ENCODE peak calls at places on chromosomes 11 and 22, in five cellular contexts. O, Y, X, P and J are unnamed samples. For H3K36me3, the result is how much of the 10 kb centered on the place peaks cover.

GRCh38 chr11:986270-986951 is 50.1 kb downstream of the MUC6 start:
- DNase-seq in P (no peak), Y (no peak), O (no peak), X (no peak), J (no peak)

GRCh38 chr11:79264284-79264683 is 176.5 kb downstream of the TENM4 start:
- DNase-seq in P (no peak), Y (no peak), O (no peak), X (no peak), J (no peak)

GRCh38 chr11:9840460-9841004 is 176.7 kb downstream of the SWAP70 start:
- DNase-seq in O (no peak), X (no peak), Y (peak), P (no peak), J (no peak)

GRCh38 chr11:2268911-2269600 is 1.3 kb downstream of the ASCL2 start:
- DNase-seq in O (no peak), P (no peak), Y (peak), X (no peak), J (peak)

GRCh38 chr11:61733120-61733978 is 19.1 kb upstream of the MYRF start:
- DNase-seq in X (peak), P (peak), Y (peak), O (peak), J (peak)

GRCh38 chr22:39973656-39974055 is 13.5 kb downstream of the TMA7B start:
- DNase-seq in Y (no peak), P (no peak), O (no peak), X (no peak), J (no peak)

GRCh38 chr11:111634981-111635705 is 32.9 kb downstream of the SIK2 start:
- DNase-seq in X (no peak), Y (no peak), P (no peak), O (peak), J (no peak)

GRCh38 chr11:6812391-6813005 is 13.0 kb upstream of the OR6A2 start:
- DNase-seq in P (peak), Y (peak), X (no peak), O (peak), J (no peak)

GRCh38 chr11:123196060-123196714 is 1.1 kb upstream of the CLMP start:
- DNase-seq in X (no peak), Y (no peak), P (no peak), O (no peak), J (peak)

GRCh38 chr11:21514298-21514697 is 678.6 kb upstream of the ANO5 start:
- DNase-seq in X (no peak), P (no peak), Y (no peak), O (no peak), J (peak)

GRCh38 chr11:133082851-133083488 is 449.3 kb downstream of the OPCML start:
- DNase-seq in O (peak), X (no peak), Y (peak), P (peak), J (peak)

GRCh38 chr22:43008921-43009320 is 6.0 kb downstream of the PACSIN2 start:
- DNase-seq in P (no peak), O (no peak), Y (no peak), X (no peak), J (no peak)

GRCh38 chr22:41197046-41197807 is 7.9 kb upstream of the L3MBTL2 start:
- DNase-seq in Y (peak), O (peak), P (peak), X (peak), J (peak)

GRCh38 chr11:134436781-134437180 is 24.7 kb upstream of the B3GAT1 start:
- DNase-seq in O (no peak), P (no peak), X (no peak), Y (no peak), J (no peak)

GRCh38 chr11:30919389-30920172 is 333.4 kb upstream of the MPPED2 start:
- DNase-seq in P (no peak), O (peak), Y (no peak), X (no peak), J (no peak)

GRCh38 chr11:74731301-74732094 is at the start of gene CHRDL2:
- DNase-seq in P (no peak), Y (no peak), X (no peak), O (no peak), J (peak)

GRCh38 chr22:48898524-48899377 is 928.9 kb downstream of the BRD1 start:
- DNase-seq in Y (no peak), O (no peak), X (no peak), P (no peak), J (no peak)

GRCh38 chr11:110991621-110992355 is 253.7 kb upstream of the POU2AF2 start:
- DNase-seq in Y (no peak), X (no peak), P (no peak), O (peak), J (peak)

GRCh38 chr11:35404397-35404775 is 15.0 kb downstream of the SLC1A2 start:
- DNase-seq in P (no peak), O (no peak), Y (no peak), X (no peak), J (peak)

GRCh38 chr22:48945621-48946458 is 881.8 kb downstream of the BRD1 start:
- DNase-seq in O (no peak), X (no peak), P (no peak), Y (no peak), J (no peak)

GRCh38 chr11:117535201-117535869 is 207.7 kb downstream of the CEP164 start:
- DNase-seq in X (no peak), O (no peak), Y (no peak), P (no peak), J (no peak)

GRCh38 chr11:113273720-113274119 is 40.7 kb upstream of the TTC12 start:
- DNase-seq in O (no peak), Y (no peak), X (no peak), P (no peak), J (no peak)

GRCh38 chr22:47176573-47177333 is 414.3 kb downstream of the TBC1D22A start:
- DNase-seq in Y (no peak), O (no peak), X (no peak), P (no peak), J (no peak)

GRCh38 chr11:61021661-61022212 is 50.3 kb downstream of the CD6 start:
- DNase-seq in X (no peak), Y (peak), O (no peak), P (peak), J (no peak)

GRCh38 chr11:5808500-5809121 is at the start of gene OR52N2:
- DNase-seq in Y (peak), X (no peak), O (peak), P (peak), J (peak)

GRCh38 chr11:121113611-121114010 is 12.6 kb downstream of the TECTA start:
- DNase-seq in P (no peak), Y (no peak), X (no peak), O (no peak), J (no peak)

GRCh38 chr22:24810043-24810749 is 4.2 kb downstream of the SGSM1 start:
- DNase-seq in P (no peak), O (no peak), Y (no peak), X (peak), J (peak)

GRCh38 chr11:2814751-2815150 is 70.8 kb downstream of the CDKN1C start:
- DNase-seq in X (no peak), O (no peak), Y (no peak), P (no peak), J (no peak)

GRCh38 chr11:129331217-129331616 is 44.4 kb upstream of the BARX2 start:
- DNase-seq in X (no peak), Y (no peak), O (peak), P (no peak), J (peak)

GRCh38 chr11:12598330-12599256 is 75.6 kb upstream of the TEAD1 start:
- DNase-seq in Y (peak), O (peak), X (no peak), P (no peak), J (peak)

GRCh38 chr11:94128171-94128745 is 383 bp upstream of the PANX1 start:
- DNase-seq in O (no peak), X (no peak), Y (no peak), P (no peak), J (peak)

GRCh38 chr11:65719887-65720236 is 736 bp downstream of the RNASEH2C start:
- DNase-seq in Y (peak), O (peak), X (no peak), P (peak), J (peak)

GRCh38 chr11:126647735-126648134 is 292.2 kb downstream of the ST3GAL4 start:
- DNase-seq in X (no peak), O (peak), P (no peak), Y (no peak), J (peak)

GRCh38 chr11:93525601-93526000 is 17.6 kb downstream of the SMCO4 start:
- DNase-seq in X (no peak), Y (peak), O (peak), P (no peak), J (peak)

GRCh38 chr11:85951428-85952107 is 96.4 kb downstream of the CCDC83 start:
- DNase-seq in X (no peak), P (no peak), Y (no peak), O (no peak), J (no peak)

GRCh38 chr22:45703758-45704157 is 32.1 kb downstream of the ATXN10 start:
- DNase-seq in Y (no peak), X (no peak), P (no peak), O (no peak), J (no peak)
- H3K36me3 ChIP-seq in Y (under half), X (under half), P (half or more), O (under half), J (half or more)

DNA sequence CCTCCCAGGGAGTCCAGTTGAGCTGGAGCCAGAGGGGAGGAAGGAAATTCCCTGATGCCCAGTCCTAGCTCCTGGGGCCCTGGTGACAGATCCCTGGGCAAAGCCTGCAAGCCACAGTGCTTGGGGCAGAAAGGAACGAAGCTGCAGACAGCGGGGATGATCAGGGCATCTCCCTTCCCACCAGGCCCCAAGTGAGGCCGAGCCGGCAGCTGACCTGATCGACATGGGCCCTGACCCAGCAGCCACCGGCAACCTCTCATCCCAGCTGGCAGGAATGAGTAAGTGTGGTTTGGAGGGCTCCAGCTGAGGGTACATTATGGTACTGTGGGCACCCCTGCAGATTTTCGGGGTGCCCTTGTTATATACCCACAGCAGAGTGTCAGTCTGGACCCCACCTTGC is 33.5 kb downstream of the TOM1 start:
- DNase-seq in O (no peak), P (no peak), Y (no peak), X (no peak), J (no peak)
- H3K36me3 ChIP-seq in O (under half), P (half or more), Y (half or more), X (half or more), J (under half)

GRCh38 chr11:125625594-125626380 is 824 bp downstream of the CHEK1 start:
- DNase-seq in X (peak), Y (peak), P (peak), O (peak), J (peak)
- H3K36me3 ChIP-seq in X (under half), Y (under half), P (under half), O (under half), J (half or more)

GRCh38 chr22:19361501-19362103 is 69.9 kb downstream of the HIRA start:
- DNase-seq in Y (no peak), O (no peak), P (no peak), X (no peak), J (no peak)
- H3K36me3 ChIP-seq in Y (half or more), O (under half), P (half or more), X (half or more), J (under half)

GRCh38 chr22:19139974-19140373 is 4.5 kb downstream of the ESS2 start:
- DNase-seq in O (no peak), Y (no peak), P (no peak), X (no peak), J (no peak)
- H3K36me3 ChIP-seq in O (under half), Y (half or more), P (half or more), X (half or more), J (under half)

GRCh38 chr11:70328556-70328955 is 58.1 kb downstream of the PPFIA1 start:
- DNase-seq in P (no peak), X (no peak), O (no peak), Y (no peak), J (no peak)
- H3K36me3 ChIP-seq in P (half or more), X (under half), O (under half), Y (half or more), J (half or more)